ENCODE peak calls at places on chromosomes 13 and 19, in four cellular contexts. One of them, this sample, is unnamed.
A peak's percentile ranks its signal among the peaks of the same experiment; 100 is the strongest.

GRCh38 chr19:6100284-6100915 is 9.9 kb downstream of the RFX2 start:
- DNase-seq in GM12878: no peak
- DNase-seq in mesothelial cell of epicardium: no peak
- DNase-seq in mammary epithelial cell: no peak
- DNase-seq in this sample: no peak

GRCh38 chr13:56773148-56773547 is 367.6 kb upstream of the PRR20A start:
- DNase-seq in GM12878: no peak
- DNase-seq in mesothelial cell of epicardium: no peak
- DNase-seq in mammary epithelial cell: no peak
- DNase-seq in this sample: no peak

GRCh38 chr19:50889638-50890037 is 16.4 kb downstream of the KLK2 start:
- DNase-seq in mesothelial cell of epicardium: no peak
- DNase-seq in mammary epithelial cell: no peak
- DNase-seq in GM12878: no peak
- DNase-seq in this sample: no peak

GRCh38 chr13:30792257-30793000 is 57.1 kb downstream of the ALOX5AP start:
- DNase-seq in mammary epithelial cell: peak; percentile 91
- DNase-seq in mesothelial cell of epicardium: no peak
- DNase-seq in GM12878: no peak
- DNase-seq in this sample: no peak

GRCh38 chr13:44523176-44524017 is 52.7 kb downstream of the TSC22D1 start:
- DNase-seq in mammary epithelial cell: peak; percentile 91
- DNase-seq in mesothelial cell of epicardium: no peak
- DNase-seq in GM12878: peak; percentile 7
- DNase-seq in this sample: no peak

GRCh38 chr13:72458701-72459100 is 268.7 kb downstream of the MZT1 start:
- DNase-seq in GM12878: no peak
- DNase-seq in mammary epithelial cell: peak; percentile 30
- DNase-seq in mesothelial cell of epicardium: no peak
- DNase-seq in this sample: no peak

GRCh38 chr13:49098771-49099512 is 121.2 kb upstream of the MLNR start:
- DNase-seq in GM12878: no peak
- DNase-seq in mammary epithelial cell: no peak
- DNase-seq in mesothelial cell of epicardium: no peak
- DNase-seq in this sample: no peak

GRCh38 chr13:43942301-43942700 is 62.6 kb downstream of the LACC1 start:
- DNase-seq in mesothelial cell of epicardium: no peak
- DNase-seq in mammary epithelial cell: no peak
- DNase-seq in GM12878: no peak
- DNase-seq in this sample: no peak

GRCh38 chr19:13796301-13797057 is 1.2 kb downstream of the ZSWIM4 start:
- DNase-seq in GM12878: no peak
- DNase-seq in mesothelial cell of epicardium: no peak
- DNase-seq in mammary epithelial cell: peak; percentile 96
- DNase-seq in this sample: no peak

GRCh38 chr19:30326076-30326710 is 46.0 kb upstream of the ZNF536 start:
- DNase-seq in GM12878: no peak
- DNase-seq in mammary epithelial cell: no peak
- DNase-seq in mesothelial cell of epicardium: no peak
- DNase-seq in this sample: no peak

GRCh38 chr13:40608308-40608707 is 58.1 kb downstream of the FOXO1 start:
- DNase-seq in mesothelial cell of epicardium: no peak
- DNase-seq in GM12878: no peak
- DNase-seq in mammary epithelial cell: no peak
- DNase-seq in this sample: no peak

GRCh38 chr13:27012482-27013197 is 159.0 kb downstream of the USP12 start:
- DNase-seq in GM12878: no peak
- DNase-seq in mesothelial cell of epicardium: no peak
- DNase-seq in mammary epithelial cell: peak; percentile 79
- DNase-seq in this sample: no peak

GRCh38 chr13:109130093-109130835 is 500.9 kb downstream of the MYO16 start:
- DNase-seq in mammary epithelial cell: no peak
- DNase-seq in GM12878: no peak
- DNase-seq in mesothelial cell of epicardium: no peak
- DNase-seq in this sample: peak; percentile 48

GRCh38 chr13:77907653-77908341 is 10.8 kb downstream of the EDNRB start:
- DNase-seq in GM12878: no peak
- DNase-seq in mammary epithelial cell: no peak
- DNase-seq in mesothelial cell of epicardium: no peak
- DNase-seq in this sample: no peak

GRCh38 chr13:112330479-112331407 is 45.4 kb upstream of the SPACA7 start:
- DNase-seq in mammary epithelial cell: no peak
- DNase-seq in mesothelial cell of epicardium: no peak
- DNase-seq in GM12878: no peak
- DNase-seq in this sample: no peak

GRCh38 chr13:30978981-30979956 is 46.8 kb downstream of the TEX26 start:
- DNase-seq in mesothelial cell of epicardium: no peak
- DNase-seq in mammary epithelial cell: no peak
- DNase-seq in GM12878: no peak
- DNase-seq in this sample: no peak

GRCh38 chr13:110561335-110562033 is at the start of gene RAB20:
- DNase-seq in mammary epithelial cell: peak; percentile 76
- DNase-seq in mesothelial cell of epicardium: peak; percentile 60
- DNase-seq in GM12878: no peak
- DNase-seq in this sample: peak; percentile 56

GRCh38 chr13:83449666-83450395 is 432.4 kb downstream of the SLITRK1 start:
- DNase-seq in mesothelial cell of epicardium: no peak
- DNase-seq in mammary epithelial cell: peak; percentile 81
- DNase-seq in GM12878: no peak
- DNase-seq in this sample: no peak

GRCh38 chr13:89940383-89940782 is 1407.1 kb upstream of the MIR17HG start:
- DNase-seq in mesothelial cell of epicardium: no peak
- DNase-seq in mammary epithelial cell: no peak
- DNase-seq in GM12878: no peak
- DNase-seq in this sample: no peak

GRCh38 chr19:35206379-35206778 is 22.2 kb downstream of the FAM187B start:
- DNase-seq in mammary epithelial cell: no peak
- DNase-seq in mesothelial cell of epicardium: no peak
- DNase-seq in GM12878: peak; percentile 52
- DNase-seq in this sample: no peak

GRCh38 chr13:36814465-36814864 is 4.6 kb upstream of the RFXAP start:
- DNase-seq in GM12878: no peak
- DNase-seq in mesothelial cell of epicardium: no peak
- DNase-seq in mammary epithelial cell: no peak
- DNase-seq in this sample: no peak

GRCh38 chr13:36818483-36819063 is 449 bp upstream of the RFXAP start:
- DNase-seq in mammary epithelial cell: no peak
- DNase-seq in GM12878: no peak
- DNase-seq in mesothelial cell of epicardium: no peak
- DNase-seq in this sample: no peak

GRCh38 chr13:36813226-36813625 is 5.8 kb upstream of the RFXAP start:
- DNase-seq in mesothelial cell of epicardium: no peak
- DNase-seq in mammary epithelial cell: no peak
- DNase-seq in GM12878: no peak
- DNase-seq in this sample: no peak

GRCh38 chr13:36817996-36818395 is 1.0 kb upstream of the RFXAP start:
- DNase-seq in mesothelial cell of epicardium: no peak
- DNase-seq in mammary epithelial cell: no peak
- DNase-seq in GM12878: no peak
- DNase-seq in this sample: no peak

DNA sequence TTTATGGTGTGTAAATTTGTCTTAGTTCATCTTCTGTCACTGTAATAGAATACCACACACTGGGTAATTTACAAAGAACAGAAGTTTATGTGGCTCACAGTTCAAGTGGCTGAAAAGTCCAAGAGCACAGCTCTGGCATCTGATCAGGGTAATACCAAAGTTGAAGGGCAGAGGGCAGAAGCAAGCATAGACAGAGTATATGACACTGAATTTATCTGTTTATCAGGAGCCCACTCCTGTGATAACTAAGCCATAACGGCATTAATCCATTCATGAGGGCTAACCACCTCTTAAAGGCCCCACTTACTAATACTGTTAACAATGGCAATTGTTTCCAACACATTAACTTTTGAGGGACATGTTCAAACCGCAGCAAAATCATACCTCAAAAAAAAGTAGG is 4.0 kb upstream of the RFXAP start:
- DNase-seq in GM12878: no peak
- DNase-seq in mammary epithelial cell: no peak
- DNase-seq in mesothelial cell of epicardium: no peak
- DNase-seq in this sample: no peak
- TF ChIP-seq CTCF in GM12878: peak; percentile 38
- TF ChIP-seq CTCF in mammary epithelial cell: peak; percentile 35
- TF ChIP-seq CTCF in mesothelial cell of epicardium: no peak
- TF ChIP-seq CTCF in this sample: peak; percentile 19

DNA sequence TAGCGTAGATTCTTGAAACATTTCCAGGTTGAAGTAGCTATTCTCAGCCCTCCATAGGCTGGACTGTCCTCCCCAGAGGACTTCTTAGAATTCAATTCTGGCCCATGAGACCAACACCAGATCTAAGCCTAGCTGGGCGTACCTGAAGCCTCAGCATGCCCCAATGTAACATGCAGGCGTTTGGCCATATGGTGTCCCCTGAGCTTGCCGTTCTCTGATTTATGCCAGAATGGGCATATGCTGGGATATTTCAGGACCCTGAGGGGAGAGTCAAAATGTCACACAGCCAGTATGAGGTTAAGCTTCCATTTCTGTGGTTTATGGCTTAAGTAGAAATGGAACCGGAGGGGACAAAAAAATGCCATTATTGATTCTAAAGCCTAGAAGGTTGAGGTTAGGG is 317.7 kb upstream of the OBI1 start:
- DNase-seq in mammary epithelial cell: no peak
- DNase-seq in GM12878: no peak
- DNase-seq in mesothelial cell of epicardium: no peak
- DNase-seq in this sample: no peak
- TF ChIP-seq CTCF in mammary epithelial cell: no peak
- TF ChIP-seq CTCF in GM12878: no peak
- TF ChIP-seq CTCF in mesothelial cell of epicardium: no peak
- TF ChIP-seq CTCF in this sample: no peak

GRCh38 chr19:18931316-18932162 is 9.5 kb downstream of the HOMER3 start:
- DNase-seq in mammary epithelial cell: no peak
- DNase-seq in mesothelial cell of epicardium: no peak
- DNase-seq in GM12878: no peak
- DNase-seq in this sample: no peak

GRCh38 chr19:18932216-18932841 is 8.7 kb downstream of the HOMER3 start:
- DNase-seq in mammary epithelial cell: no peak
- DNase-seq in GM12878: no peak
- DNase-seq in mesothelial cell of epicardium: peak; percentile 73
- DNase-seq in this sample: no peak

GRCh38 chr19:18929311-18929710 is 9.8 kb downstream of the DDX49 start:
- DNase-seq in GM12878: no peak
- DNase-seq in mesothelial cell of epicardium: no peak
- DNase-seq in mammary epithelial cell: no peak
- DNase-seq in this sample: no peak

GRCh38 chr19:18924684-18925213 is 5.2 kb downstream of the DDX49 start:
- DNase-seq in GM12878: no peak
- DNase-seq in mammary epithelial cell: no peak
- DNase-seq in mesothelial cell of epicardium: no peak
- DNase-seq in this sample: no peak

GRCh38 chr19:18928018-18928805 is 8.7 kb downstream of the DDX49 start:
- DNase-seq in mesothelial cell of epicardium: no peak
- DNase-seq in mammary epithelial cell: no peak
- DNase-seq in GM12878: no peak
- DNase-seq in this sample: no peak
- TF ChIP-seq CTCF in mesothelial cell of epicardium: no peak
- TF ChIP-seq CTCF in mammary epithelial cell: no peak
- TF ChIP-seq CTCF in GM12878: no peak
- TF ChIP-seq CTCF in this sample: no peak

DNA sequence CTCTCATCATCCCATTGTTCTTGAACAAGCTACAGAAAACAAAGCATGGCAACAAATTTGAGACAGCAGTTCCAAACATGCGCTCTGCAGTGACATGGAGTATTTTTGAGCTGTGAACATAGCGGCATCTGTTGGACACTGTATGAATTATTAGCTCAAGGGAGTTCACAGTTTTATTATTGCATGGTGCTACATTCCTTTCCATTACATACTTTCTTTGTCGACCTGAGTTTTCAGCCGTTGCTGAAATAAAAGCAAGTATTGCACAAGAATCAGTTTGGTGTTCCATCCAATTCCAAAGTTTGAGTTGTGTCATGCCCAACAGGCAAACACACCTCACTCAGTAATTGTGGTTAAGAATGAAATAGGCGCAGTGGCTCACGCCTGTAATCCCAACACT is 30.1 kb upstream of the METTL21C start:
- DNase-seq in mesothelial cell of epicardium: no peak
- DNase-seq in GM12878: no peak
- DNase-seq in mammary epithelial cell: peak; percentile 93
- DNase-seq in this sample: no peak
- TF ChIP-seq CTCF in mesothelial cell of epicardium: peak; percentile 20
- TF ChIP-seq CTCF in GM12878: peak; percentile 38
- TF ChIP-seq CTCF in mammary epithelial cell: peak; percentile 71
- TF ChIP-seq CTCF in this sample: peak; percentile 74

DNA sequence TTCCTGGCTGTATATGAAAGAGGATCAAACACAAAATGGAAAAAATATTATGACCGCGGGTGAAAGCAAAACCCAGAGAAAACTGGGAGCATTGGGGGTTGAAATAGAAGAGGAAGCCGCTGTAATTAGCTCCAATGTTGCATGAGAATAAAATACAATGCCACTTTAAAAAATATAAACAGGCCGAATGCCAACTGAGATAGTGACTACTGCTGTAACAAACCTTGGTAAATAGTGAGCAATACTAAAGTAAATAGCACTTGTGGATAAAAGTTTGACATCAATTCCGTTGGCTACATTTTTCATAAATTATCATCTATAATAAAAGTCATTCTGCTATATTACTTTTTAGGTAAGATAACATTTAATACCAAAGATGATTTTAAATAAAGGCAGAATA is 395.8 kb upstream of the MIR17HG start:
- DNase-seq in GM12878: no peak
- DNase-seq in mammary epithelial cell: no peak
- DNase-seq in mesothelial cell of epicardium: no peak
- DNase-seq in this sample: no peak
- TF ChIP-seq CTCF in GM12878: no peak
- TF ChIP-seq CTCF in mammary epithelial cell: no peak
- TF ChIP-seq CTCF in mesothelial cell of epicardium: no peak
- TF ChIP-seq CTCF in this sample: no peak

DNA sequence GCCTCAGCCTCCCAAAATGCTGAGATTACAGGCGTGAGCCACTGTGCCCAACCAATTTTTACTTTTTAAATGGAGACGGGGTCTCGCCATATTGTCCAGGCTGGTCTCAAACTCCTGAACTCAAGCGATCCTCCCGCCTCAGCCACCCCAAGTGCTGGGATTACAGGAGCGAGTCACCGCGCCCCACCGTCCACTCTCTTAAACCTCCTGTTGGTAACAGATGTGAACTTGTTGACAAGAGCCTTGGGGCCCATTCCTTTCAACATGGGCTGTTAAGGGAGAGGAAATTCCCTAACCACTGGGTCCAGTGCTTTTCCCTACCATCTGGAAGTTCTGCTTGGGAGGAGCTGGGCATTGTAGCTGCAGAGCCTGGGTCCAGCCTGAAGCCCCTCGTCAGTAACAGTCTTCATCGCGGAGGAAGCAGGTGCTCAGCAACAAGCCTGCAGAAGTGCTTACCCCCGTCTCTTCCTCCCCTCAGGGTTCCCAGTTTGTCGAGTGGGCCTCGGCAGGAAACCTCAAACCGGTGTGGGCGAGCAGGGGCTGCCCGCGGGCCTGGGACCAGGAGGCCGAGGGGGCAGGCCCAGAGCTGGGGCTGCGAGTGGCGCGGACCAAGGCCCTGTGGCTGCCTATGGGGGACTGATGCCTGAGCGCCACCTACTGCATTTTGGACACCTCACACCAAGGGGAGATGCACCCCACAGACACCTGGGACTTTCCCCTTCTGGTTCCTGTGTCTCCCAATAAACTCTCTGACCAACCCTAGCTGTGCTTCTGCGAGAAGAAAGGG is 4.0 kb upstream of the FLT3LG start:
- DNase-seq in GM12878: peak; percentile 84
- DNase-seq in mammary epithelial cell: no peak
- DNase-seq in mesothelial cell of epicardium: no peak
- DNase-seq in this sample: no peak
- TF ChIP-seq CTCF in GM12878: peak; percentile 89
- TF ChIP-seq CTCF in mammary epithelial cell: peak; percentile 30
- TF ChIP-seq CTCF in mesothelial cell of epicardium: no peak
- TF ChIP-seq CTCF in this sample: peak; percentile 3

This sample was measured in D721Med.